ENCODE peak calls at places on chromosomes 2 and 18, in ten cellular contexts. O, G, X, V, P, Z, F, K, Y and L are unnamed samples.

GRCh38 chr2:75310915-75311314 is 111.6 kb upstream of the TACR1 start:
- DNase-seq in V (no peak), Y (no peak), X (no peak), Z (peak; percentile 49), K (no peak), O (no peak), G (no peak), F (no peak), P (no peak), L (no peak)

GRCh38 chr18:62438876-62439275 is 83.9 kb upstream of the ZCCHC2 start:
- DNase-seq in P (no peak), Y (no peak), O (no peak), K (no peak), F (no peak), Z (no peak), G (no peak), V (no peak), X (no peak), L (no peak)

GRCh38 chr2:78780321-78780720 is 245.2 kb upstream of the REG3G start:
- DNase-seq in P (no peak), V (no peak), G (no peak), K (no peak), O (no peak), X (no peak), F (no peak), Y (no peak), Z (no peak), L (no peak)

GRCh38 chr2:176188969-176189665 is 649 bp downstream of the HOXD1 start:
- DNase-seq in G (no peak), Z (peak; percentile 39), Y (peak; percentile 14), V (no peak), X (no peak), O (no peak), K (no peak), P (no peak), F (peak; percentile 41), L (peak; percentile 52)

GRCh38 chr2:36456227-36456788 is 100.7 kb downstream of the CRIM1 start:
- DNase-seq in P (no peak), V (no peak), Z (peak; percentile 59), K (peak; percentile 30), G (peak; percentile 52), O (peak; percentile 59), X (no peak), Y (peak; percentile 29), F (peak; percentile 87), L (peak; percentile 63)

GRCh38 chr2:37698931-37699481 is 27.6 kb upstream of the CDC42EP3 start:
- DNase-seq in G (no peak), P (no peak), F (no peak), O (no peak), Y (no peak), X (no peak), V (no peak), Z (peak; percentile 46), K (no peak), L (no peak)

GRCh38 chr2:111715987-111716900 is 167.7 kb downstream of the ANAPC1 start:
- DNase-seq in F (no peak), G (no peak), V (no peak), K (no peak), X (no peak), O (no peak), P (no peak), Z (no peak), Y (no peak), L (no peak)

GRCh38 chr2:230868151-230868946 is 3.6 kb downstream of the ITM2C start:
- DNase-seq in O (no peak), P (no peak), K (no peak), Z (no peak), Y (no peak), V (no peak), F (no peak), G (no peak), X (no peak), L (no peak)

GRCh38 chr2:187949859-187950258 is 341.8 kb upstream of the GULP1 start:
- DNase-seq in F (no peak), K (no peak), X (no peak), G (no peak), Y (no peak), V (no peak), P (no peak), Z (no peak), O (peak; percentile 58), L (no peak)

GRCh38 chr2:64251497-64252277 is 107.5 kb upstream of the PELI1 start:
- DNase-seq in K (no peak), O (no peak), P (no peak), V (no peak), Z (no peak), X (no peak), Y (no peak), G (no peak), F (no peak), L (no peak)

GRCh38 chr18:73408434-73408833 is 540.6 kb upstream of the NETO1 start:
- DNase-seq in X (no peak), G (no peak), Y (no peak), P (no peak), V (no peak), Z (no peak), O (no peak), K (no peak), F (no peak), L (no peak)

GRCh38 chr2:25606892-25607291 is 66.5 kb downstream of the DTNB start:
- DNase-seq in X (peak; percentile 27), Y (no peak), Z (peak; percentile 52), G (no peak), F (peak; percentile 55), O (peak; percentile 51), K (no peak), V (peak; percentile 66), P (no peak), L (no peak)

GRCh38 chr18:70781860-70782453 is 493.1 kb downstream of the SOCS6 start:
- DNase-seq in G (no peak), X (peak; percentile 7), Z (peak; percentile 57), Y (peak; percentile 59), F (peak; percentile 72), K (peak; percentile 33), O (peak; percentile 55), P (peak; percentile 3), V (peak; percentile 68), L (no peak)

GRCh38 chr2:128641421-128642095 is 322.9 kb upstream of the HS6ST1 start:
- DNase-seq in O (peak; percentile 21), V (no peak), F (no peak), X (no peak), Y (no peak), Z (no peak), G (no peak), K (no peak), P (no peak), L (no peak)

GRCh38 chr18:12470382-12471090 is 62.8 kb downstream of the PRELID3A start:
- DNase-seq in K (no peak), Z (no peak), O (no peak), G (no peak), Y (no peak), V (no peak), F (no peak), X (no peak), P (no peak), L (no peak)

GRCh38 chr2:55168221-55169154 is 63.6 kb downstream of the CLHC1 start:
- DNase-seq in V (peak; percentile 65), P (no peak), K (no peak), O (peak; percentile 81), F (peak; percentile 83), Y (peak; percentile 62), G (peak; percentile 54), X (peak; percentile 69), Z (peak; percentile 88), L (no peak)

GRCh38 chr2:98560256-98560771 is 48.0 kb downstream of the COA5 start:
- DNase-seq in V (no peak), Z (peak; percentile 96), F (peak; percentile 2), X (no peak), P (peak; percentile 85), G (no peak), Y (no peak), K (no peak), O (no peak), L (no peak)

GRCh38 chr2:122515731-122516130 is 760.3 kb downstream of the TSN start:
- DNase-seq in P (no peak), Z (no peak), G (no peak), K (no peak), X (no peak), V (no peak), O (no peak), Y (no peak), F (no peak), L (no peak)

GRCh38 chr2:145221511-145221910 is 701.6 kb upstream of the ZEB2 start:
- DNase-seq in Y (no peak), K (no peak), P (no peak), Z (no peak), O (no peak), F (no peak), V (no peak), G (no peak), X (no peak), L (no peak)

GRCh38 chr2:144849612-144850011 is 329.7 kb upstream of the ZEB2 start:
- DNase-seq in X (no peak), K (peak; percentile 20), G (no peak), Y (peak; percentile 12), F (no peak), O (no peak), V (no peak), Z (no peak), P (no peak), L (no peak)

GRCh38 chr2:9967053-9967775 is 15.7 kb downstream of the GRHL1 start:
- DNase-seq in P (no peak), K (no peak), Y (no peak), Z (peak; percentile 78), V (no peak), O (no peak), G (peak; percentile 33), F (no peak), X (no peak), L (no peak)

GRCh38 chr2:13585732-13586131 is 869.0 kb downstream of the TRIB2 start:
- DNase-seq in K (no peak), X (no peak), G (no peak), Y (no peak), V (no peak), F (no peak), P (no peak), O (no peak), Z (no peak), L (no peak)
- H3K9me3 ChIP-seq in K (no peaks in the 10 kb centered on the region), X (no peaks in the 10 kb centered on the region), G (no peaks in the 10 kb centered on the region), Y (no peaks in the 10 kb centered on the region), V (no peaks in the 10 kb centered on the region), F (peaks cover 1% of the 10 kb centered on the region), P (no peaks in the 10 kb centered on the region), O (no peaks in the 10 kb centered on the region), Z (no peaks in the 10 kb centered on the region), L (no peaks in the 10 kb centered on the region)

GRCh38 chr2:216426166-216426777 is 14.0 kb downstream of the SMARCAL1 start:
- DNase-seq in Z (peak; percentile 71), Y (no peak), O (no peak), G (no peak), X (no peak), K (no peak), F (no peak), P (no peak), V (no peak), L (no peak)
- H3K27ac ChIP-seq in Z (peak overlapping the region; percentile 65), Y (no peak overlapping the region), O (no peak overlapping the region), G (peak overlapping the region; percentile 75), X (no peak overlapping the region), K (no peak overlapping the region), F (no peak overlapping the region), P (no peak overlapping the region), V (no peak overlapping the region), L (no peak overlapping the region)

GRCh38 chr2:74003494-74004211 is 18.9 kb downstream of the TET3 start:
- DNase-seq in V (no peak), X (no peak), P (peak; percentile 26), F (no peak), Z (peak; percentile 91), O (peak; percentile 49), Y (no peak), G (peak; percentile 58), K (no peak), L (no peak)
- H3K4me3 ChIP-seq in V (no peak overlapping the region), X (no peak overlapping the region), P (peak overlapping the region; percentile 78), F (no peak overlapping the region), Z (peak overlapping the region; percentile 87), O (no peak overlapping the region), Y (no peak overlapping the region), G (peak overlapping the region; percentile 73), K (no peak overlapping the region), L (no peak overlapping the region)

GRCh38 chr18:14117611-14118010 is 14.6 kb downstream of the ZNF519 start:
- DNase-seq in X (no peak), G (no peak), Y (no peak), P (no peak), V (no peak), Z (no peak), O (no peak), F (no peak), K (no peak), L (no peak)
- H3K9me3 ChIP-seq in X (peaks cover 6% of the 10 kb centered on the region), G (peaks cover 18% of the 10 kb centered on the region), Y (no peaks in the 10 kb centered on the region), P (no peaks in the 10 kb centered on the region), V (no peaks in the 10 kb centered on the region), Z (no peaks in the 10 kb centered on the region), O (peaks cover 3% of the 10 kb centered on the region), F (no peaks in the 10 kb centered on the region), K (no peaks in the 10 kb centered on the region), L (peaks cover 13% of the 10 kb centered on the region)